ENCODE peak calls at places on chromosomes 7 and 10, in six cellular contexts. Y is ascending aorta, D is heart left ventricle, E is tibial artery, Q is Caco-2, L is AG04450. B is an unnamed sample.

GRCh38 chr7:100655908-100656674 is at the start of gene ACTL6B:
- DNase-seq in L (no peak), Q (peak), Y (no peak), E (peak), D (peak), B (peak)

GRCh38 chr10:119161680-119162079 is 3.8 kb downstream of the SFXN4 start:
- DNase-seq in Q (no peak), D (no peak), E (no peak), Y (no peak), L (no peak), B (peak)

GRCh38 chr10:130729876-130730275 is 581.6 kb downstream of the TCERG1L start:
- DNase-seq in Y (no peak), D (no peak), L (no peak), Q (no peak), E (no peak), B (no peak)

GRCh38 chr10:87510025-87510424 is 5.3 kb downstream of the MINPP1 start:
- DNase-seq in D (no peak), Q (no peak), Y (no peak), L (no peak), E (no peak), B (no peak)

GRCh38 chr10:31947144-31947926 is 18.7 kb upstream of the ARHGAP12 start:
- DNase-seq in D (no peak), Q (peak), L (peak), Y (no peak), E (peak), B (peak)

GRCh38 chr10:15084502-15084922 is 4.1 kb downstream of the ACBD7 start:
- DNase-seq in D (peak), Q (peak), L (peak), Y (no peak), E (peak), B (peak)

GRCh38 chr7:98930921-98931320 is 52.6 kb downstream of the TRRAP start:
- DNase-seq in Y (no peak), Q (no peak), E (no peak), L (no peak), D (no peak), B (no peak)

GRCh38 chr7:107044347-107045194 is at the start of gene PRKAR2B:
- DNase-seq in Q (peak), L (peak), D (peak), Y (no peak), E (peak), B (peak)

GRCh38 chr10:17088118-17088806 is 41.3 kb downstream of the CUBN start:
- DNase-seq in Q (no peak), Y (no peak), L (peak), D (no peak), E (no peak), B (peak)

GRCh38 chr10:79292789-79293746 is 54.2 kb upstream of the PPIF start:
- DNase-seq in Q (peak), L (no peak), D (no peak), Y (no peak), E (no peak), B (peak)

GRCh38 chr10:78448470-78448869 is 414.8 kb downstream of the RPS24 start:
- DNase-seq in Q (no peak), L (no peak), E (no peak), D (no peak), Y (no peak), B (no peak)

GRCh38 chr10:17122052-17122451 is 7.6 kb downstream of the CUBN start:
- DNase-seq in Q (no peak), D (no peak), Y (no peak), L (no peak), E (no peak), B (peak)

GRCh38 chr10:8043569-8044306 is 10.8 kb upstream of the GATA3 start:
- DNase-seq in Y (no peak), D (no peak), Q (no peak), E (no peak), L (no peak), B (no peak)

GRCh38 chr10:104650072-104650471 is 9.0 kb downstream of the SORCS3 start:
- DNase-seq in Q (no peak), D (no peak), E (no peak), L (no peak), Y (no peak), B (no peak)
- TF ChIP-seq CTCF in Q (peak), D (peak), E (no peak), L (peak), Y (no peak), B (peak)

GRCh38 chr7:55964802-55965470 is 551 bp downstream of the NIPSNAP2 start:
- DNase-seq in Q (peak), Y (peak), E (peak), D (peak), L (no peak), B (peak)

GRCh38 chr7:55961994-55962393 is 2.4 kb upstream of the NIPSNAP2 start:
- DNase-seq in E (no peak), L (no peak), D (no peak), Q (no peak), Y (no peak), B (no peak)

GRCh38 chr7:55965805-55966421 is 1.5 kb downstream of the NIPSNAP2 start:
- DNase-seq in L (no peak), D (peak), Y (no peak), Q (no peak), E (no peak), B (peak)

GRCh38 chr7:55964261-55964801 is at the start of gene NIPSNAP2:
- DNase-seq in L (no peak), E (no peak), D (no peak), Y (no peak), Q (peak), B (peak)

DNA sequence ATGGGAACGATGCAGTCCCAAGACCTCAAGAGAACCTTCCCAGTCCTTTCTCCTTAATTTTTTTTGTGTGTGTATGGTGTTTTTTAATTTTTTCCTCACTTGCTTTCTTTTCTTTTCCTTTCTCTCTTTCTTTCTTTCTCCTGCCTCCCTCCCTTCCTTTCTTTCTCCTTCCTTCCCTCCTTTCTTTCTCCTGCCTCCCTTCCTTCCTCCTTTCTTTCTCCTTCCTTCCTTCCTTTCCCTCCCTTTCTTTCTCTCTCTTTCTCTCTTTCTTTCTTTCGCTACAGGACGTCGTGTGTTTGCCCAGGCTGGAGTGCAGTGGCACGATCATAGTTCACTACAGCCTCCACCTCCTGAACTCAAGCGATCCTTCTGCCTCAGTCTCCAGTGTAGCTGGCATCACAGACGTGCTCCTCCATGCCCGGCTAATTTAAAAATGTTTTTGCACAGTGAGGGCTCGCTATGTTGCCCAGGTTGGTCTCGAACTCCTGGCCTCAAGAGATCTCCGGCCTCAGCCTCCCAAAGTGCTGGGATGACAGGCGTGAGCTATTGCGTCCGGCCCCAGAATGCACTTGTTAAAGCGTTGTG is 709 bp upstream of the NIPSNAP2 start:
- DNase-seq in L (no peak), Q (no peak), Y (no peak), D (no peak), E (no peak), B (no peak)
- H3K4me3 ChIP-seq in L (peak), Q (peak), Y (peak), D (peak), E (peak), B (peak)

GRCh38 chr7:108062250-108063014 is 59.5 kb upstream of the LAMB1 start:
- DNase-seq in E (no peak), L (no peak), D (no peak), Y (no peak), Q (no peak), B (no peak)
- TF ChIP-seq CTCF in E (no peak), L (no peak), D (no peak), Y (no peak), Q (no peak), B (no peak)

DNA sequence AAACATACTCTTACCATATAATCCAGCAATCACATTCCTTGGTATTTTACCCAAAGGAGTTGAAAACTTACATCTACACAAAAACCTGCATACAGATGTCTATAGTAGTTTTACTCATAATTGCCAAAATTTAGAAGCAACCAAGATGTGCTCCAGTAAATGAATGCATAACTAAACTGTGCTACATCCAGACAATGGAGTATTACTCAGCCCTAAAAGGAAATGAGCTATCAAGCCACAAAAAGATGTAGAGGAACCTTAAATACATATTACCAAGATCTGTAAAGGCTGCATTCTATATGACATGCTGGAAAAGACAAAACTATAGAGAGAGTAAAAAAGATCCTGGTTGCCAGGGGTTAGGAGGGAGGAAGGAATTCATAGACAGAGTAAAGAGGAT is 21.8 kb upstream of the CH25H start:
- DNase-seq in Y (no peak), Q (no peak), L (no peak), D (no peak), E (no peak), B (no peak)
- H3K4me3 ChIP-seq in Y (no peak), Q (no peak), L (no peak), D (no peak), E (no peak), B (no peak)

GRCh38 chr7:139127648-139128047 is 18.1 kb upstream of the ZC3HAV1 start:
- DNase-seq in Y (no peak), L (no peak), Q (no peak), D (no peak), E (no peak), B (no peak)
- TF ChIP-seq CTCF in Y (no peak), L (no peak), Q (no peak), D (no peak), E (no peak), B (peak)

DNA sequence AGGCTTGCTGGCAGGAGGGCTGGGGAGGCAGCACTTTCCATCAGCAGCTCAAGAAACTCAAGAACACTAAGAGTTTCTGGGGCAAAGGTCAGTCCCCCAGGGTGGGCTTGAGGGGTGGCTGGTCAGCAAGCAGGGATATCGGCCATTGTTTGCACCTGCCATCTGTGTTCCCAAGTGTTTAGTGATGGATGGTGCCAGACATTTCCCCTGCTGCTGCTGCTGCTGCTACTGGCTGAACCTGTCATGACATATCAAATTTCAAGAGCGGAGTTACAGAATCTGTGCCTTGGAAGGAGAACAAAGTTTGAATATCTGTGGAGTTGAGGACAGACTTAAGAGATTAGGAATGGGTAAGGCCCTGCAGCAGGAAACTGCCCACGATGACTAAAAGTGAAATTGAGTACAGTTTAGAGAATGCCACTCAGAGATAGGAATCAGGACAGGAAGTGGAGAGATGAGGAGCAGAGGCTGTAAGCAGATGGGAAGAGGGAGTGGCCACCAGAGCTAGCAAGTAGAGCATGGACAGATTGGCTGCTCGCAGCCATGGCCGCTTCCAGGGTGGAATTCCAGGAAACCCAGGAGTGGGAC is 39.2 kb upstream of the PPP1R3C start:
- DNase-seq in Q (no peak), Y (no peak), L (peak), E (no peak), D (no peak), B (peak)
- H3K4me3 ChIP-seq in Q (no peak), Y (no peak), L (no peak), E (no peak), D (no peak), B (no peak)

GRCh38 chr10:103543617-103544525 is 50.4 kb downstream of the NEURL1 start:
- DNase-seq in Q (no peak), L (no peak), E (no peak), D (no peak), Y (no peak), B (no peak)

GRCh38 chr10:103544657-103545310 is 51.3 kb downstream of the NEURL1 start:
- DNase-seq in L (no peak), D (no peak), E (no peak), Y (no peak), Q (no peak), B (no peak)

GRCh38 chr10:103539751-103540150 is 46.2 kb downstream of the NEURL1 start:
- DNase-seq in Y (no peak), L (no peak), Q (no peak), D (no peak), E (no peak), B (no peak)

GRCh38 chr10:103542764-103543616 is 49.5 kb downstream of the NEURL1 start:
- DNase-seq in Y (no peak), E (no peak), L (no peak), D (no peak), Q (peak), B (peak)

GRCh38 chr10:103540722-103541121 is 47.2 kb downstream of the NEURL1 start:
- DNase-seq in E (no peak), Q (no peak), D (no peak), L (no peak), Y (no peak), B (no peak)
- TF ChIP-seq CTCF in E (no peak), Q (no peak), D (no peak), L (no peak), Y (no peak), B (no peak)

GRCh38 chr7:151115836-151116418 is 29.7 kb downstream of the AGAP3 start:
- DNase-seq in Y (no peak), E (no peak), L (no peak), D (no peak), Q (no peak), B (no peak)
- H3K4me3 ChIP-seq in Y (peak), E (no peak), L (no peak), D (peak), Q (no peak), B (peak)

DNA sequence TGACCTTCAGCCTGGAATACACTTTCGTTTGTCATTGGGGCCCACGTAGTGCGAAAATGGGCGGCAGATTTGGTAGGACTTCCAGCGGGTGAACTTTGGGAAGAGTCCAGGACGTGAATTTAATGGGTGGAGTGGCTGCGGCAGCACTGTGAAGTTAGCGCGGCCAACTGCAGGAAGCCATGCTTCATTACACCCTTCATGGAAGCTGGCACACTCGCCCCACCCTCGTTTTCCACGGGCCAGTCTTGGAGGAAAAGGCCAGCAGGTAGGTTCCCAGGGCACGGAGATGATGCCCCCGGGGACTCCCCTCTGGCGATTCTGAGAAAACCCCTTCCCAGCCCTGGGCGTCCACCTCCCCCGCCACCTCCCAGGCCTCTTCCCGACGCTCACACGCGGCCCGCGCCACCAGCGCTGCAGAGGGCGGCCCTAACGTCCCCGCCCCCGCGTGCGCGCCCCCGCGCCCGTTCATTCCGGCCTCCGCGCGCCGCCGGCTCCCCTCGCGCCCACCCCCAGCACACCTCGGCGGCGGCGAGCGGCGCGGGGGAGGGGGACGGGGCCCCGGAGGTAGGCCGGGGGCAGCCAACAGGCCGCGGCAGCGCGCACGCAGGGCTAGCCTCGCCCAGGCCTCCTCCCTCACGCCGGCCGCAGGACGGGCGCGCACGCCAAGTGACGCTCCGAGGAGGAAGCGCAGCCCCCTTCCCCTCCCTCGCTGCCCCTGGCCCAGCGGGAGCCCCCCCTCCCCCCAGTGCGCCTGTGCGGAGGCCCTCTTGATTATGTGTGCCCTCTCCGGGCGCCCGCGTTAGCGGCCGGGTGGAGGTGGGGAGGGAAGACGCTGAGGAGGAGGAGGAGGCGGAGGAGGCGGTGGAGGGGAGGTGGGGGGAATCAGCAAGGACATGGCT is at the start of gene MLLT10:
- DNase-seq in Q (peak), Y (peak), E (peak), D (peak), L (peak), B (peak)
- TF ChIP-seq CTCF in Q (peak), Y (peak), E (peak), D (peak), L (peak), B (peak)

GRCh38 chr7:30164567-30164966 is 29.8 kb downstream of the MTURN start:
- DNase-seq in Q (peak), L (no peak), E (no peak), D (no peak), Y (no peak), B (peak)
- H3K4me3 ChIP-seq in Q (no peak), L (no peak), E (no peak), D (no peak), Y (no peak), B (no peak)

B was measured in fibroblast of villous mesenchyme.